ENCODE peak calls at places on chromosomes 2 and 18, in four cellular contexts. V is K562, G is HCT116, O is HepG2. Z is an unnamed sample.

GRCh38 chr2:157181234-157181633 is 76.3 kb upstream of the GALNT5 start:
- DNase-seq in V (no peak), G (no peak), O (no peak), Z (no peak)

GRCh38 chr2:159455330-159455918 is 160.9 kb downstream of the BAZ2B start:
- DNase-seq in V (peak; percentile 15), G (no peak), O (no peak), Z (no peak)

GRCh38 chr2:22126978-22127377 is 1003.2 kb downstream of the TDRD15 start:
- DNase-seq in V (no peak), G (no peak), O (no peak), Z (no peak)

GRCh38 chr2:51003345-51004192 is 28.4 kb downstream of the NRXN1 start:
- DNase-seq in G (no peak), V (no peak), O (no peak), Z (no peak)

GRCh38 chr18:34990571-34990970 is 50.6 kb upstream of the MAPRE2 start:
- DNase-seq in V (no peak), G (no peak), O (no peak), Z (no peak)

GRCh38 chr2:168666339-168666738 is 136.1 kb upstream of the NOSTRIN start:
- DNase-seq in G (no peak), O (no peak), V (no peak), Z (no peak)

GRCh38 chr2:221518937-221519635 is 53.0 kb downstream of the EPHA4 start:
- DNase-seq in G (no peak), V (no peak), O (no peak), Z (no peak)

GRCh38 chr18:61993831-61994230 is 101.0 kb upstream of the RNF152 start:
- DNase-seq in G (no peak), O (no peak), V (no peak), Z (no peak)

GRCh38 chr2:159904127-159904564 is 106.1 kb upstream of the CD302 start:
- DNase-seq in O (no peak), G (no peak), V (no peak), Z (no peak)

GRCh38 chr2:41803361-41803760 is 244.5 kb upstream of the PKDCC start:
- DNase-seq in V (no peak), G (no peak), O (no peak), Z (no peak)

GRCh38 chr18:47545613-47546012 is 294.2 kb upstream of the SKOR2 start:
- DNase-seq in V (no peak), G (no peak), O (peak; percentile 14), Z (no peak)

GRCh38 chr18:44602845-44603244 is 77.8 kb upstream of the SETBP1 start:
- DNase-seq in O (no peak), G (no peak), V (no peak), Z (no peak)

GRCh38 chr2:107235491-107236254 is 349.7 kb upstream of the ST6GAL2 start:
- DNase-seq in G (no peak), O (no peak), V (no peak), Z (no peak)

GRCh38 chr2:119223521-119224390 is at the start of gene STEAP3:
- DNase-seq in O (peak; percentile 74), G (peak; percentile 34), V (peak; percentile 91), Z (no peak)

GRCh38 chr2:43033466-43034241 is 192.8 kb downstream of the ZFP36L2 start:
- DNase-seq in O (no peak), G (no peak), V (no peak), Z (no peak)
- TF ChIP-seq SIN3A in O (no peak), G (no peak), V (no peak), Z (no peak)

GRCh38 chr18:77249583-77250500 is at the start of gene GALR1:
- DNase-seq in O (no peak), G (no peak), V (no peak), Z (no peak)

GRCh38 chr18:77248873-77249582 is 620 bp upstream of the GALR1 start:
- DNase-seq in O (no peak), G (no peak), V (no peak), Z (no peak)

GRCh38 chr18:77250501-77250925 is 865 bp downstream of the GALR1 start:
- DNase-seq in O (no peak), V (no peak), G (no peak), Z (no peak)

GRCh38 chr18:77251730-77252050 is 2.0 kb downstream of the GALR1 start:
- DNase-seq in V (no peak), O (no peak), G (no peak), Z (no peak)

GRCh38 chr18:77250926-77251729 is 1.5 kb downstream of the GALR1 start:
- DNase-seq in G (no peak), O (no peak), V (no peak), Z (no peak)
- TF ChIP-seq REST in G (no peak), O (no peak), V (no peak), Z (no peak)

GRCh38 chr18:23793985-23794867 is 105.0 kb downstream of the LAMA3 start:
- DNase-seq in O (no peak), G (no peak), V (no peak), Z (no peak)

GRCh38 chr18:23799540-23799939 is 110.3 kb downstream of the LAMA3 start:
- DNase-seq in G (no peak), O (no peak), V (no peak), Z (no peak)

GRCh38 chr18:23798824-23799223 is 109.6 kb downstream of the LAMA3 start:
- DNase-seq in G (no peak), V (no peak), O (no peak), Z (no peak)

GRCh38 chr18:23800902-23801301 is 111.6 kb downstream of the LAMA3 start:
- DNase-seq in G (no peak), O (no peak), V (no peak), Z (no peak)

DNA sequence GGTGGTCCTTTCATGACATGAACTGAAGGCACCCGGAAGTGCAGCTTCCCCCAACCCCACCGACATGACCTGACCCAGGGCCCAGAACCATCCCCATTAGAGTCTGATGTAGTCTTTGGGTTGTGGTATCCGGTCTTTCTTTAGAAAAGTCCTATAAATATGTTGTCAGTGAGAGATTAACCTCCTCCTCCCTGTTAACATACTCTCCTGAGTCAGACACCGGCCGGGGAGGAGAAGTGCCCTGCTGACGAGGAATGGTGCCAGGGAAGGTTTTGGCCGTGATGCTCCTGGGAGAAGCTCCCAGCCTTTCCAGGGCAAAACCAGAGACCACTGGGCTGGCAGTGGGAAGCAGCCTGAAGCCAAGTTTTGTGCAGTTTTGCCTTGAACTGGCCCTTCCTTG is 109.0 kb downstream of the LAMA3 start:
- DNase-seq in G (no peak), V (no peak), O (no peak), Z (no peak)
- TF ChIP-seq TCF7L2 in G (no peak), V (no peak), O (no peak), Z (no peak)

GRCh38 chr2:38719706-38720105 is 31.5 kb downstream of the SRSF7 start:
- DNase-seq in O (no peak), V (no peak), G (no peak), Z (no peak)

GRCh38 chr2:38720613-38721241 is 30.4 kb downstream of the SRSF7 start:
- DNase-seq in G (no peak), O (no peak), V (peak; percentile 55), Z (no peak)

GRCh38 chr2:38723173-38723572 is 28.0 kb downstream of the SRSF7 start:
- DNase-seq in G (no peak), O (no peak), V (no peak), Z (no peak)

DNA sequence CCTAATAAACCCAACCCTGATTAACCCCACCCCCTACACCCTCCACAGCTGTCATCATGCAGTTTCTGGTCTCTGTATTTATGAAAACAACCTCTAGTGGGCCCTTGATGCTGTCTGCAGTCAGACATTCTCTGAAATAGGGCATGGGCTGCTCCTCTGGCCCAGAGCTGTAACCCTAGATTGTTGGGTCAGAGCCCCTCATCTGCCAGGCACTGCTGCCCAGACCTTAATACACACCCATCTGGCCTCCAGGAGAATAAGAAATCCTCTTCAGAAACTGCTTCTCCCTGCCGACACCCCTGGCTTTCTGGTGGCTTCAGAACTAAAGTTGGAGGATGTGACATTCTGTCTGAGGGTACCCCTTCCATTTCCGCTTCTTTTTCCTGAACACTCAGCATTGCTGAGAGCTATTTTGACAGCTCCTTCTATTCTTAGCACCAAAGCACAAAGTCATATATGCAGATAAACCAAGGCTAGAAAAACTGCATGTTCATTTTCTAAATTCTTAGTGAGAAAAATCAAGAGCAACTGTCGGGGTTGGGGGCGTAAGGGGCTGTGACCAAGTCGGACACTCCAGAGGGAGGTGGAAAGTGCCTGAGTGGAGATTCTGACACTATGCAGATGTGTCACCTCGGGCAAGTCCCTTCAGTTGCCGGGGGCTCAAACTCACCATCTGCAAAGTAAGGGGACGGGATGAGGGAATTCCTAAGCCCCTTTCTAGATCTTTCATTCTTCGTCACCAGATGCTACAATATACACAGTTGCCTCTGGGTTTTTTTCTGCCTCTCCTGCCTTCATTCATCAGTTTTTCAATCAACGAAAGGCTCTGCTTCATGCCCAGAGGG is 28.7 kb downstream of the SRSF7 start:
- DNase-seq in G (no peak), O (no peak), V (no peak), Z (no peak)
- TF ChIP-seq SIN3A in G (no peak), O (no peak), V (no peak), Z (no peak)

DNA sequence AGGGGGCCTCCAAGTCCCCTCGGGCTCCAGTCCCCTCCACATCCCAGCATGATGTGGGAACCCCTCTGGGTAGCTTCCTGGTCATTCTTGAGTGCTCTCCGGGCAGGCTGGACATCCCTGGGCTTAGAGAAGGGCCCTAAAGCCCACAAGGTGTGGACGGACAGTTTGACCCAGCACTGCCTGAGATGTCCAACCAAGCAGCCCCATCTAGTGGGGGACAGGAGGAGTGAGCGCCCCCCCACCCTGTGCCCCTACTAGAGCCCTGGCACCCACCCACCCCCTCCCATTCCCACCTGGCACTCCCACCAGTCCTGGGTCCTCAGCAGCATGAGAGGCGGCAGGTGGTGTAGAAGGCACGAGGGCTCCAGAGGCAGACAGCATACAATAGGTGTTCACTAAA is 45.9 kb downstream of the CYP27C1 start:
- DNase-seq in O (no peak), G (no peak), V (peak; percentile 34), Z (no peak)
- TF ChIP-seq REST in O (no peak), G (no peak), V (no peak), Z (no peak)

DNA sequence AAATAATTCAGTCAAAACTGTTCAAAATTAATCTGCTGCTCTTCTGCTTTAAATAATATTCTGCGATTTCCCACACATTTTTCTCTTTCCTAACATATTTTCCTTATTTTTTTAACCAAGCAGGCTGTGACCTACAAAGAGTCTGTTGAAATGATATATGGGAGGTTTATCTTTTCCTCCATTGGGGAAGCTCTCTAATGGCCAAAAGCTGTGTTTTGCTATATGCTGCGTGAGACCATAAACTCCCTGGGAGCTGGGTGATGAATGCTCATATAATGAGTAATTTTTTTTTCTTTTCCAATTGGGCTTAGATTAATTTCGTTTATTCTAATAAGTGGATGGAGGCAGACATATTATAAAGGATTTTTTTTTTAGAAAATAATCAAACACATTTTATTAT is 72.2 kb upstream of the MAP2 start:
- DNase-seq in G (no peak), V (no peak), O (no peak), Z (no peak)
- TF ChIP-seq TCF7L2 in G (no peak), V (no peak), O (no peak), Z (no peak)

Z was measured in Panc1.